ENCODE peak calls at places on chromosome 4, in five cellular contexts. One of them, this sample, is unnamed.

GRCh38 chr4:123986268-123986798 is 589.7 kb downstream of the SPRY1 start:
- DNase-seq in cardiac fibroblast: peak; percentile 97
- DNase-seq in HT1080: peak; percentile 74
- DNase-seq in HS-27A: peak; percentile 65
- DNase-seq in HTR-8/SVneo: peak; percentile 43
- DNase-seq in this sample: no peak

GRCh38 chr4:98890698-98891097 is 38.2 kb downstream of the EIF4E start:
- DNase-seq in cardiac fibroblast: peak; percentile 81
- DNase-seq in HT1080: no peak
- DNase-seq in HS-27A: no peak
- DNase-seq in HTR-8/SVneo: peak; percentile 13
- DNase-seq in this sample: no peak

GRCh38 chr4:140497776-140498636 is at the start of gene MGAT4D:
- DNase-seq in cardiac fibroblast: no peak
- DNase-seq in HT1080: no peak
- DNase-seq in HS-27A: no peak
- DNase-seq in HTR-8/SVneo: no peak
- DNase-seq in this sample: peak; percentile 11

GRCh38 chr4:109179089-109179488 is 123.4 kb downstream of the COL25A1 start:
- DNase-seq in cardiac fibroblast: no peak
- DNase-seq in HT1080: no peak
- DNase-seq in HS-27A: no peak
- DNase-seq in HTR-8/SVneo: no peak
- DNase-seq in this sample: no peak

GRCh38 chr4:6701371-6701770 is 7.7 kb downstream of the S100P start:
- DNase-seq in cardiac fibroblast: no peak
- DNase-seq in HT1080: no peak
- DNase-seq in HS-27A: no peak
- DNase-seq in HTR-8/SVneo: no peak
- DNase-seq in this sample: no peak

GRCh38 chr4:119041951-119042560 is 93.6 kb upstream of the MYOZ2 start:
- DNase-seq in cardiac fibroblast: peak; percentile 83
- DNase-seq in HT1080: peak; percentile 67
- DNase-seq in HS-27A: no peak
- DNase-seq in HTR-8/SVneo: peak; percentile 54
- DNase-seq in this sample: peak; percentile 76

GRCh38 chr4:165115301-165115700 is 2.6 kb upstream of the TMEM192 start:
- DNase-seq in cardiac fibroblast: no peak
- DNase-seq in HT1080: no peak
- DNase-seq in HS-27A: no peak
- DNase-seq in HTR-8/SVneo: no peak
- DNase-seq in this sample: no peak

GRCh38 chr4:55637272-55637820 is 1.2 kb upstream of the NMU start:
- DNase-seq in cardiac fibroblast: no peak
- DNase-seq in HT1080: no peak
- DNase-seq in HS-27A: no peak
- DNase-seq in HTR-8/SVneo: no peak
- DNase-seq in this sample: no peak

GRCh38 chr4:36003051-36003450 is 241.3 kb downstream of the ARAP2 start:
- DNase-seq in cardiac fibroblast: no peak
- DNase-seq in HT1080: no peak
- DNase-seq in HS-27A: no peak
- DNase-seq in HTR-8/SVneo: no peak
- DNase-seq in this sample: no peak

GRCh38 chr4:147709999-147710398 is 21.9 kb upstream of the ARHGAP10 start:
- DNase-seq in cardiac fibroblast: peak; percentile 30
- DNase-seq in HT1080: peak; percentile 92
- DNase-seq in HS-27A: no peak
- DNase-seq in HTR-8/SVneo: peak; percentile 26
- DNase-seq in this sample: no peak

GRCh38 chr4:181952478-181952877 is 290.7 kb upstream of the TENM3 start:
- DNase-seq in cardiac fibroblast: peak; percentile 88
- DNase-seq in HT1080: peak; percentile 94
- DNase-seq in HS-27A: no peak
- DNase-seq in HTR-8/SVneo: peak; percentile 41
- DNase-seq in this sample: no peak

GRCh38 chr4:41839945-41840854 is 91.7 kb upstream of the PHOX2B start:
- DNase-seq in cardiac fibroblast: no peak
- DNase-seq in HT1080: peak; percentile 34
- DNase-seq in HS-27A: no peak
- DNase-seq in HTR-8/SVneo: no peak
- DNase-seq in this sample: no peak

GRCh38 chr4:48556268-48556667 is 66.2 kb downstream of the ZAR1 start:
- DNase-seq in cardiac fibroblast: no peak
- DNase-seq in HT1080: no peak
- DNase-seq in HS-27A: no peak
- DNase-seq in HTR-8/SVneo: no peak
- DNase-seq in this sample: no peak

GRCh38 chr4:73446336-73446938 is 10.4 kb downstream of the AFP start:
- DNase-seq in cardiac fibroblast: peak; percentile 55
- DNase-seq in HT1080: peak; percentile 42
- DNase-seq in HS-27A: no peak
- DNase-seq in HTR-8/SVneo: peak; percentile 10
- DNase-seq in this sample: peak; percentile 9

GRCh38 chr4:15776871-15777648 is 1.1 kb upstream of the CD38 start:
- DNase-seq in cardiac fibroblast: no peak
- DNase-seq in HT1080: no peak
- DNase-seq in HS-27A: no peak
- DNase-seq in HTR-8/SVneo: no peak
- DNase-seq in this sample: no peak

GRCh38 chr4:113106076-113106475 is 56.6 kb downstream of the ANK2 start:
- DNase-seq in cardiac fibroblast: peak; percentile 71
- DNase-seq in HT1080: peak; percentile 45
- DNase-seq in HS-27A: peak; percentile 42
- DNase-seq in HTR-8/SVneo: no peak
- DNase-seq in this sample: no peak

GRCh38 chr4:153142700-153143438 is 61.4 kb upstream of the TRIM2 start:
- DNase-seq in cardiac fibroblast: peak; percentile 81
- DNase-seq in HT1080: peak; percentile 71
- DNase-seq in HS-27A: no peak
- DNase-seq in HTR-8/SVneo: peak; percentile 81
- DNase-seq in this sample: no peak

GRCh38 chr4:62279689-62280088 is 1079.6 kb downstream of the ADGRL3 start:
- DNase-seq in cardiac fibroblast: no peak
- DNase-seq in HT1080: no peak
- DNase-seq in HS-27A: no peak
- DNase-seq in HTR-8/SVneo: no peak
- DNase-seq in this sample: no peak

GRCh38 chr4:156473175-156473574 is 498.4 kb downstream of the PDGFC start:
- DNase-seq in cardiac fibroblast: peak; percentile 11
- DNase-seq in HT1080: no peak
- DNase-seq in HS-27A: no peak
- DNase-seq in HTR-8/SVneo: no peak
- DNase-seq in this sample: no peak

GRCh38 chr4:87180767-87181166 is 39.7 kb downstream of the KLHL8 start:
- DNase-seq in cardiac fibroblast: peak; percentile 32
- DNase-seq in HT1080: no peak
- DNase-seq in HS-27A: no peak
- DNase-seq in HTR-8/SVneo: no peak
- DNase-seq in this sample: no peak

GRCh38 chr4:113657834-113658233 is 103.7 kb downstream of the CAMK2D start:
- DNase-seq in cardiac fibroblast: no peak
- DNase-seq in HT1080: peak; percentile 72
- DNase-seq in HS-27A: no peak
- DNase-seq in HTR-8/SVneo: no peak
- DNase-seq in this sample: no peak

GRCh38 chr4:124902111-124902510 is 189.6 kb upstream of the ANKRD50 start:
- DNase-seq in cardiac fibroblast: no peak
- DNase-seq in HT1080: no peak
- DNase-seq in HS-27A: no peak
- DNase-seq in HTR-8/SVneo: no peak
- DNase-seq in this sample: no peak

GRCh38 chr4:81919238-81919637 is 447.5 kb upstream of the RASGEF1B start:
- DNase-seq in cardiac fibroblast: peak; percentile 29
- DNase-seq in HT1080: peak; percentile 19
- DNase-seq in HS-27A: peak; percentile 7
- DNase-seq in HTR-8/SVneo: no peak
- DNase-seq in this sample: peak; percentile 25

GRCh38 chr4:112765317-112765989 is 128.5 kb downstream of the LARP7 start:
- DNase-seq in cardiac fibroblast: peak; percentile 36
- DNase-seq in HT1080: peak; percentile 44
- DNase-seq in HS-27A: no peak
- DNase-seq in HTR-8/SVneo: peak; percentile 65
- DNase-seq in this sample: peak; percentile 35

GRCh38 chr4:133129237-133129636 is 19.9 kb upstream of the PCDH10 start:
- DNase-seq in cardiac fibroblast: no peak
- DNase-seq in HT1080: no peak
- DNase-seq in HS-27A: no peak
- DNase-seq in HTR-8/SVneo: no peak
- DNase-seq in this sample: no peak

GRCh38 chr4:48191758-48192157 is 57.7 kb upstream of the TXK start:
- DNase-seq in cardiac fibroblast: no peak
- DNase-seq in HT1080: no peak
- DNase-seq in HS-27A: no peak
- DNase-seq in HTR-8/SVneo: no peak
- DNase-seq in this sample: no peak

This sample was measured in B cell.